ENCODE peak calls at places on chromosome 19, in five cellular contexts. S is A549, C is HepG2, T is GM12878, K is endothelial cell of umbilical vein. M is an unnamed sample.

GRCh38 chr19:18225702-18226468 is at the start of gene PDE4C:
- DNase-seq in C (no peak), K (peak), T (no peak), S (no peak), M (no peak)

GRCh38 chr19:40640744-40641143 is 39.6 kb downstream of the LTBP4 start:
- DNase-seq in S (peak), T (no peak), K (peak), C (no peak), M (peak)

GRCh38 chr19:41958367-41959055 is 610 bp downstream of the RABAC1 start:
- DNase-seq in C (peak), S (peak), T (no peak), K (peak), M (peak)

GRCh38 chr19:27765912-27766725 is 1446.8 kb downstream of the UQCRFS1 start:
- DNase-seq in C (no peak), S (no peak), T (no peak), K (no peak), M (no peak)

GRCh38 chr19:918152-918437 is 962 bp downstream of the KISS1R start:
- DNase-seq in K (no peak), C (no peak), S (no peak), T (no peak), M (no peak)

GRCh38 chr19:44684892-44685847 is 13.8 kb upstream of the CEACAM16 start:
- DNase-seq in S (peak), T (no peak), K (peak), C (peak), M (peak)

GRCh38 chr19:11551603-11552235 is 7.3 kb downstream of the ELOF1 start:
- DNase-seq in C (no peak), T (no peak), K (no peak), S (no peak), M (peak)

GRCh38 chr19:6224308-6224675 is 55.5 kb downstream of the MLLT1 start:
- DNase-seq in S (no peak), K (no peak), C (no peak), T (no peak), M (no peak)

GRCh38 chr19:33344210-33344609 is 29.3 kb upstream of the CEBPG start:
- DNase-seq in K (no peak), S (no peak), T (no peak), C (no peak), M (no peak)

GRCh38 chr19:32798201-32798600 is 71.4 kb downstream of the SLC7A9 start:
- DNase-seq in T (no peak), C (no peak), K (no peak), S (no peak), M (no peak)

GRCh38 chr19:6022570-6023049 is 44.7 kb upstream of the RANBP3 start:
- DNase-seq in K (no peak), T (no peak), S (no peak), C (no peak), M (no peak)

GRCh38 chr19:13029893-13030292 is 34.6 kb downstream of the NFIX start:
- DNase-seq in C (no peak), K (peak), T (no peak), S (no peak), M (peak)

GRCh38 chr19:4061683-4062575 is 4.8 kb downstream of the ZBTB7A start:
- DNase-seq in S (no peak), T (no peak), C (no peak), K (no peak), M (no peak)

GRCh38 chr19:49643466-49643865 is 1.5 kb downstream of the SCAF1 start:
- DNase-seq in S (no peak), K (no peak), T (no peak), C (no peak), M (no peak)

GRCh38 chr19:42857544-42857867 is 22.0 kb downstream of the PSG1 start:
- DNase-seq in S (no peak), T (no peak), K (no peak), C (no peak), M (no peak)

GRCh38 chr19:54462713-54463530 is 656 bp downstream of the LENG9 start:
- DNase-seq in C (peak), K (peak), S (peak), T (no peak), M (peak)

GRCh38 chr19:50003810-50004419 is 21.3 kb downstream of the VRK3 start:
- DNase-seq in K (peak), S (peak), T (peak), C (no peak), M (peak)

GRCh38 chr19:55316646-55317045 is 8.5 kb downstream of the TMEM150B start:
- DNase-seq in S (no peak), K (no peak), C (no peak), T (no peak), M (no peak)

GRCh38 chr19:4929186-4929585 is 19.9 kb downstream of the UHRF1 start:
- DNase-seq in K (no peak), T (no peak), C (no peak), S (no peak), M (no peak)

GRCh38 chr19:6604906-6605305 is 14.0 kb upstream of the CD70 start:
- DNase-seq in C (no peak), K (no peak), T (no peak), S (no peak), M (no peak)

GRCh38 chr19:34962945-34963530 is 991 bp downstream of the ZNF792 start:
- DNase-seq in C (no peak), S (no peak), T (no peak), K (peak), M (no peak)

GRCh38 chr19:55264531-55264930 is 5.7 kb upstream of the PPP6R1 start:
- DNase-seq in K (no peak), C (no peak), T (no peak), S (no peak), M (no peak)

GRCh38 chr19:14346279-14346678 is 35.0 kb upstream of the ADGRE5 start:
- DNase-seq in T (no peak), K (no peak), C (no peak), S (no peak), M (no peak)

GRCh38 chr19:14519245-14519859 is 1.2 kb upstream of the DNAJB1 start:
- DNase-seq in K (no peak), S (no peak), T (no peak), C (no peak), M (no peak)

GRCh38 chr19:29565171-29565570 is 39.4 kb downstream of the VSTM2B start:
- DNase-seq in S (no peak), K (no peak), C (no peak), T (no peak), M (no peak)

GRCh38 chr19:19342086-19343015 is 21.7 kb downstream of the MAU2 start:
- DNase-seq in K (peak), T (no peak), C (peak), S (peak), M (peak)

GRCh38 chr19:19345232-19345631 is 24.6 kb downstream of the MAU2 start:
- DNase-seq in C (no peak), K (no peak), T (no peak), S (no peak), M (no peak)

GRCh38 chr19:19341026-19341425 is 20.4 kb downstream of the MAU2 start:
- DNase-seq in S (no peak), C (no peak), K (no peak), T (no peak), M (no peak)

GRCh38 chr19:19343762-19344161 is 23.1 kb downstream of the MAU2 start:
- DNase-seq in C (no peak), K (no peak), T (no peak), S (no peak), M (no peak)

DNA sequence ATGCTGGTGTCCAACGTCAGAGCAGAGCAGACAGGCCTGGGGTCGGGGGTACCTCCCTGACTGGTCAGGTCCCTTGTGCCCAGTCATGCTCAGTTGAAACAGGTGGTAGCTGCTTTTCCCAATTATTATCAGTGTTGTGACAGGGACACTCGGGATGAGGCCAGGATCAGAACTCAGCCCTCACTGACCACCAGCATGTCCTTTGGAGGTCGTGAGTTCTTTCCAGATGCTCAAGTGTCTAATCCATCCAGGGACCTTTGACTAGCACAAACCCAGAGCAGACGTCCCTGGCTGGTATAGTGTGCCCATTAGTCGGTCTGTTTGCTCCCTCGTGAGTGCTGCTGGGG is 22.4 kb downstream of the MAU2 start:
- DNase-seq in S (no peak), T (no peak), K (no peak), C (no peak), M (no peak)
- TF ChIP-seq CTCF in S (no peak), T (no peak), K (no peak), C (no peak), M (no peak)

GRCh38 chr19:38686530-38686888 is 39.1 kb downstream of the ACTN4 start:
- DNase-seq in K (no peak), C (no peak), S (no peak), T (peak), M (no peak)
- TF ChIP-seq MYC in K (no peak), C (no peak), S (no peak), T (no peak), M (no peak)

DNA sequence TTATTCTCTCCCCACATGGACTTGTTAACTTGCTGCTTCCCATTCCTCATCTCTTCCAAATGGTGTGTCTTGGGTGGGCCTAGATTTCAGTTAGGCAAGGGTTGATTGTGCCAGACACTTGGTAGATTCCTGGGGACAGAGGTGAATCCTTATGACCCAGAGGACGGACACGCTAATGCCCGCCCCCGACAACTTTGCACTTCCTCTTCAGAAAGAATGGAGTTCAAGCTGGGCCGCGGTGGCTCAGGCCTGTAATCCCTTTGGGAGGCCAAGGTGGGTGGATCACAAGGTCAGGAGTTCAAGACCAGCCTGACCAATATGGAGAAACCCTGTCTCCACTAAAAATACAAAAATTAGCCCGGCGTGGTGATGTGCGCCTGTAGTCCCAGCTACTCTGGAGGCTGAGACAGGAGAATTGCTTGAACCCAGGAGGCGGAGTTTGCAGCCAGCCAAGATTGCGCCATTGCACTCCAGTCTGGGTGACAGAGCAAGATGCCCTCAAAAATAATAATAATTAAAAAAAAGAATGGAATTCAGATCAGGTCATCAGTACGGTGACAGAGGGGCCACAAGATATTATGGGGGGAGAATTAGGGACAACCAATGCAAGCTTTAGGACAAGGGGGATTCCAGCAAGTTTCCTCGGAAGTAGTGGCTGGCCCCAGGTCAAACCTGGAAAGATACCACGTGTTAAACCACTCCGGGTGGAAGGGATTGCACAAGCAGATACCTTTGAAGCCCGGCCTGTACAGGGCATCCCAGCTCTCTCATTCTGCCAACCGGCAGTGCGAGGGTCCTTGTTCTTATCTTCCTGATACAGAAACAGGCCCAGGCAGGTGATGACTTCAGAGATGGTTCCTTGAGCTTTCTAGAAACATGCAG is 2.7 kb downstream of the MYO9B start:
- DNase-seq in T (no peak), C (no peak), S (no peak), K (no peak), M (peak)
- TF ChIP-seq MAX in T (no peak), C (peak), S (no peak), K (no peak), M (no peak)

GRCh38 chr19:10004617-10005016 is 5.7 kb downstream of the COL5A3 start:
- DNase-seq in T (no peak), C (no peak), K (no peak), S (no peak), M (no peak)

GRCh38 chr19:10000171-10000826 is 10.0 kb downstream of the COL5A3 start:
- DNase-seq in T (no peak), K (peak), S (peak), C (peak), M (peak)

GRCh38 chr19:10003271-10003670 is 7.0 kb downstream of the COL5A3 start:
- DNase-seq in T (no peak), K (no peak), S (no peak), C (no peak), M (no peak)

GRCh38 chr19:10005632-10006334 is 4.5 kb downstream of the COL5A3 start:
- DNase-seq in T (no peak), K (no peak), C (no peak), S (no peak), M (no peak)

GRCh38 chr19:10001899-10002298 is 8.4 kb downstream of the COL5A3 start:
- DNase-seq in T (no peak), S (peak), C (peak), K (no peak), M (peak)
- TF ChIP-seq CTCF in T (peak), S (peak), C (peak), K (peak), M (peak)

GRCh38 chr19:19750842-19751790 is 18.2 kb upstream of the ZNF14 start:
- DNase-seq in C (no peak), K (no peak), S (no peak), T (no peak), M (no peak)

GRCh38 chr19:19752760-19753403 is 20.0 kb upstream of the ZNF14 start:
- DNase-seq in T (no peak), K (no peak), S (no peak), C (no peak), M (no peak)

GRCh38 chr19:19749332-19750130 is 16.6 kb upstream of the ZNF14 start:
- DNase-seq in C (no peak), K (no peak), S (no peak), T (no peak), M (no peak)

GRCh38 chr19:19750131-19750841 is 17.4 kb upstream of the ZNF14 start:
- DNase-seq in C (no peak), K (no peak), S (no peak), T (no peak), M (no peak)

DNA sequence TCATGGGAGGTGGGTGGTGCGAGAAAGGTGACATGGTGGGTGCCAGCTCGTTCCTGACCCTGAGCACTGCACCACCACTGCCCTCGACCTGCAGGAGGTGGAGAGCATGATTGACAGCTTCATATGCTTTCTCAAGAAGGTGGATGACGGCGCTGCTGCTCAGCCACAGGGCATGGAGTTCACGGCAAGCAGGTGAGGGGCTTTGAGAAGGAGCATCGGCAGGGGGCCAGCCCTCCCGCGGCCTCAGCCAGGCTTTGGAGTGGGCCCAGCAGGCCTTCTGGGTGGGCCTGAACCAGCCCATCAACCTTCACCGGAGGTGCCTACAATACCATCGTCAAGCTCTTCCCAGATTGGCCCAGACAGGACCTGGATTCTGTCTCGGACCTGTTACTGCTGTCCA is 18.9 kb upstream of the ZNF14 start:
- DNase-seq in T (no peak), S (no peak), K (no peak), C (no peak), M (no peak)
- TF ChIP-seq MYC in T (no peak), S (no peak), K (no peak), C (no peak), M (no peak)

GRCh38 chr19:7751157-7751783 is 3.9 kb upstream of the CD209 start:
- DNase-seq in K (no peak), C (no peak), S (no peak), T (peak), M (peak)
- TF ChIP-seq MAX in K (no peak), C (no peak), S (no peak), T (no peak), M (no peak)

GRCh38 chr19:48445606-48446481 is at the start of gene GRWD1:
- DNase-seq in C (peak), T (peak), S (peak), K (peak), M (peak)
- TF ChIP-seq CTCF in C (peak), T (no peak), S (peak), K (no peak), M (peak)

GRCh38 chr19:36215276-36216171 is 618 bp downstream of the ZNF146 start:
- DNase-seq in S (peak), K (peak), C (no peak), T (no peak), M (peak)

GRCh38 chr19:36210497-36210896 is 4.0 kb downstream of the ZNF565 start:
- DNase-seq in T (no peak), C (no peak), S (no peak), K (no peak), M (no peak)

GRCh38 chr19:36212895-36213294 is 1.6 kb downstream of the ZNF565 start:
- DNase-seq in K (no peak), S (no peak), C (no peak), T (no peak), M (no peak)

GRCh38 chr19:36214388-36215275 is at the start of the genes ZNF146 and ZNF565:
- DNase-seq in T (peak), K (peak), S (peak), C (peak), M (peak)

GRCh38 chr19:36213793-36214387 is 575 bp downstream of the ZNF565 start:
- DNase-seq in T (no peak), S (no peak), C (no peak), K (no peak), M (no peak)
- TF ChIP-seq MYC in T (no peak), S (no peak), C (no peak), K (no peak), M (no peak)

DNA sequence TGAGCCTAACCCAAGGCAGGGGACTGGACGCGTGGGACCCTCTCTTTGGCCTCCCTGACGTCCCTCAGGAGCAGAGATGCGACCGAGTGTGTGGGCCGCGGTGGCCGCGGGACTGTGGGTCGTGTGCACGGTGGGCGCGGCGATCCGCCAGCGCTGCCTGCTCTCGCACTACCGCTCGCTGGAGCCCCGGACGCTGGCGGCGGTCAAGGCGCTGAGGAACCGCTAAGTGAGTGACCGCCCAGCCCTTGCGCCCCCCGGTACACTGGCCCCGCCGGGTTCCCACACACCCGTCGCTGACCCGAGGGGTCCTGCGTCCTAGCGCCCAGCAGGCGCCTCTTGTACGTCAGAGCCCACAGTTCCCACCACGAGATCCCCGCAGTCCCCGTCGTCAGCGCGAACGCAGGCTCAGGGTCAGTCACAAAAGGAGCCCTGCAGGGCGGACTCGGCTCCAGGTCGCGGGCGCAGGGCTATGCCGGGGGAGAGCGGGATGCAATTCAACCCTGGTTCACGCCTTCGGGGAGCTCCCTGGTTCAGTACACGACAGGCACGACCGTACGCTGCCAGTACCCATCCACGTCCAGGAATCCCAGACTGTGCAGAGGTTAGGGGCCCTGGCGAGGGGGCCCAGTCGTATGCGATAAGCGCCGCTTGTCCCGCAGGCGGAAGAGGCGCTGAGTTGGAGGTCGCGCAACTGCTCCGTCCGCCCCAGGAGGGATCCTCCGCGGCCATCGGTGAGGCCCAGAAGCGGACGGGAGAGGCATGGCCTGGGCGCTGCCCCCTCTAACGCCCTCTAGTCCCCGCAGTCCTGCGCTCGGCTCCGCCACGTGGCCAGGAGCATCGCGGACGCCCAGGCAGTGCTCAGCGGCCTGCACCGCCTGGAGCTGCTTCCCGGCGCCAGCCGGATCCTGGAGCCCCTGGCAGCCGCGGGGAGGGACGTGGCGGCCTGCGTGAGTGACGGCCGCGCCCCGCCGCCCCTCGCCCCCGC is 3.6 kb upstream of the IFNL2 start:
- DNase-seq in T (no peak), S (no peak), C (no peak), K (no peak), M (no peak)
- TF ChIP-seq MAX in T (no peak), S (no peak), C (no peak), K (no peak), M (no peak)

M was measured in NB4.